ENCODE peak calls at places on chromosomes 4 and X, in five cellular contexts. H, R, E, N and S are unnamed samples.

GRCh38 chr4:114208747-114209146 is 229.3 kb upstream of the ARSJ start:
- DNase-seq in H (peak), R (no peak), E (no peak), N (no peak), S (no peak)

GRCh38 chr4:107991945-107992625 is 2.4 kb downstream of the HADH start:
- DNase-seq in H (no peak), R (no peak), E (no peak), N (no peak), S (no peak)

GRCh38 chr4:1261107-1261928 is 12.4 kb upstream of the CTBP1 start:
- DNase-seq in H (no peak), R (no peak), E (no peak), N (peak), S (no peak)

GRCh38 chr4:2290488-2290887 is 28.6 kb upstream of the MXD4 start:
- DNase-seq in H (no peak), R (peak), E (no peak), N (no peak), S (no peak)

GRCh38 chr4:153248641-153249198 is 44.5 kb downstream of the TRIM2 start:
- DNase-seq in H (no peak), R (no peak), E (no peak), N (no peak), S (no peak)

GRCh38 chrX:39541881-39542280 is 555.9 kb downstream of the BCOR start:
- DNase-seq in H (no peak), R (no peak), E (no peak), N (no peak), S (no peak)

GRCh38 chr4:98261291-98262271 is at the start of gene RAP1GDS1:
- DNase-seq in H (peak), R (peak), E (peak), N (no peak), S (peak)

GRCh38 chr4:44145868-44146267 is 302.7 kb downstream of the KCTD8 start:
- DNase-seq in H (peak), R (no peak), E (no peak), N (no peak), S (no peak)

GRCh38 chr4:66373268-66373667 is 703.0 kb upstream of the EPHA5 start:
- DNase-seq in H (no peak), R (no peak), E (no peak), N (no peak), S (no peak)